ENCODE peak calls at places on chromosome 22, in five cellular contexts. R is cardiac muscle cell; D is thoracic aorta; C is CD8-positive, alpha-beta T cell; X is astrocyte. Z is an unnamed sample. For H3K27me3, the result is how much of the 10 kb centered on the place peaks cover.

GRCh38 chr22:17098379-17098819 is 13.6 kb downstream of the IL17RA start:
- DNase-seq in R (no peak), D (no peak), C (peak), X (no peak), Z (no peak)

GRCh38 chr22:46072030-46072881 is 78.1 kb upstream of the PPARA start:
- DNase-seq in R (no peak), D (no peak), C (no peak), X (no peak), Z (peak)

GRCh38 chr22:35319244-35319985 is 19.7 kb downstream of the TOM1 start:
- DNase-seq in R (no peak), D (no peak), C (no peak), X (no peak), Z (no peak)

GRCh38 chr22:19086417-19086816 is 35.8 kb downstream of the DGCR2 start:
- DNase-seq in R (no peak), D (no peak), C (no peak), X (no peak), Z (no peak)

GRCh38 chr22:41603873-41604332 is 14.3 kb upstream of the PMM1 start:
- DNase-seq in R (no peak), D (no peak), C (peak), X (no peak), Z (no peak)

GRCh38 chr22:38831166-38831945 is 12.5 kb downstream of the NPTXR start:
- DNase-seq in R (no peak), D (no peak), C (no peak), X (peak), Z (peak)

GRCh38 chr22:19955241-19956128 is 13.9 kb upstream of the TXNRD2 start:
- DNase-seq in R (no peak), D (no peak), C (no peak), X (no peak), Z (no peak)

GRCh38 chr22:23603266-23603665 is 23.2 kb upstream of the IGLL1 start:
- DNase-seq in R (no peak), D (no peak), C (no peak), X (no peak), Z (no peak)

GRCh38 chr22:47204002-47204979 is 441.8 kb downstream of the TBC1D22A start:
- DNase-seq in R (no peak), D (no peak), C (no peak), X (no peak), Z (no peak)

GRCh38 chr22:39223091-39223710 is 21.6 kb downstream of the PDGFB start:
- DNase-seq in R (no peak), D (no peak), C (peak), X (no peak), Z (no peak)

GRCh38 chr22:42892571-42893316 is 35.7 kb upstream of the ARFGAP3 start:
- DNase-seq in R (no peak), D (no peak), C (no peak), X (no peak), Z (no peak)

GRCh38 chr22:46078241-46079092 is 71.9 kb upstream of the PPARA start:
- DNase-seq in R (no peak), D (no peak), C (no peak), X (peak), Z (peak)

GRCh38 chr22:43449831-43450225 is 38.0 kb downstream of the MPPED1 start:
- DNase-seq in R (no peak), D (no peak), C (no peak), X (no peak), Z (no peak)

GRCh38 chr22:41898645-41899044 is 16.2 kb downstream of the SHISA8 start:
- DNase-seq in R (no peak), D (no peak), C (no peak), X (no peak), Z (no peak)

GRCh38 chr22:24576793-24577192 is 16.1 kb downstream of the LRRC75B start:
- DNase-seq in R (no peak), D (no peak), C (no peak), X (no peak), Z (no peak)

GRCh38 chr22:19818264-19819208 is 36.1 kb downstream of the GNB1L start:
- DNase-seq in R (no peak), D (no peak), C (no peak), X (no peak), Z (no peak)

GRCh38 chr22:24554316-24555159 is at the start of gene GUCD1:
- DNase-seq in R (peak), D (no peak), C (peak), X (peak), Z (peak)

GRCh38 chr22:47839586-47840245 is 1077.3 kb downstream of the TBC1D22A start:
- DNase-seq in R (no peak), D (no peak), C (no peak), X (no peak), Z (no peak)

GRCh38 chr22:42169055-42169469 is 38.5 kb upstream of the CYP2D6 start:
- DNase-seq in R (peak), D (no peak), C (peak), X (peak), Z (peak)

GRCh38 chr22:47558828-47559700 is 796.6 kb downstream of the TBC1D22A start:
- DNase-seq in R (no peak), D (no peak), C (no peak), X (no peak), Z (no peak)

GRCh38 chr22:31093090-31093850 is 12.2 kb downstream of the SMTN start:
- DNase-seq in R (peak), D (no peak), C (no peak), X (no peak), Z (no peak)
- H3K4me3 ChIP-seq in R (no peak), D (peak), C (no peak), X (no peak), Z (no peak)

DNA sequence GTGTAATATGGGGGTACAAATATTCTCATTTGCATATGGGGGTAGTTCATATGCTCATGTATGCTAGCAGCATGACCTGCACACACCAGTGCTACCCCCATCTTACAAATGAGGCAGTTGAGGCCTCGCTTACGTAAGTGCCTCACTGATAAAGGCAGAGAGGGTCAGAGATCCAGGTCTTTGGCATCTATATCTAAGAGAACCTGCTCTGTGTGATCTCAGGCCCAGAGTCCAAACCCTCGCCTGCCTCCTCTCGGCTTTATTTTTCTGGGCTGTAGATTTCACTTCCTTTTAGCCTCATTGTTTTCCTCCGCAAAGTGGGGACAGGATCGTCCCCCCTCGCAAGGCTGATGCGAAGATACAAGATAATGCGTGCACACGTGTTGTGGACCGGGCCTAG is 325.2 kb downstream of the MN1 start:
- DNase-seq in R (no peak), D (no peak), C (no peak), X (no peak), Z (no peak)
- H3K27me3 ChIP-seq in R (under half), D (under half), C (under half), X (under half), Z (under half)

DNA sequence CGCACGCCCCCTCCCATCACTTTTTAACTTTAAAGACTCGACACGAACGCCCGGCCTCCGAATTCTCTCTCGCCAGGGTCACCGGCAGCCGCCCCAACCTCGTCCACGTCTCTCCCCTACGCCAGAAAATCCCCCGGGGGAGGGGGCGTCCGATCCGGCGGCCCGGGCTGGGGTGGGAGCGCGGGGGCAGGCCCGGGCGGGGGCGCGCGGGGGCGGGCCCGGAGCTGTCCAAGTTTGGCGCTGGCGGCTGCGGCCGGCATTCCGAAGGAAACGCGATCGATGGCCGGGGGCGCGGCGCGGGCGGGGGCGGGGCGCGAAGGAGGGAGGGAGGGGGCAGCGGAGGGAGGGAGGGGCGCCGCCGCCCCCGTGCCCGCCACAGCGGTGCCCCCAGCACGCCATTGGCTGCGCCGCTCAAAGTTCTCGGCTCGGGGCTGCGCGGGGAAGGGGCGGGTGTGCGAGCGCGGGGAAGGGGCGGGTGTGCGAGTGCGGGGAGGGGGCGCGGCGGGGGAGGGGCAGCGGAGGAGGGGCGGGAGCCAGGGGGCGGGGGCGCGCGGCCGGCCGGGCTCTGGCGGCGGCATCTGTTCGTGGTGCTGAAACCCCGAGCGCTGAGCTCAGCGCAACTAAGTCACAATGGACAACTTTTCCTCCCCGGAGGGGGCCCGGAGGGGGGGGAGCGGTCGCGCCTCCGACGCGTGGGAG is 2.4 kb downstream of the PHF21B start:
- DNase-seq in R (peak), D (no peak), C (no peak), X (peak), Z (peak)
- H3K4me3 ChIP-seq in R (peak), D (peak), C (no peak), X (peak), Z (peak)

DNA sequence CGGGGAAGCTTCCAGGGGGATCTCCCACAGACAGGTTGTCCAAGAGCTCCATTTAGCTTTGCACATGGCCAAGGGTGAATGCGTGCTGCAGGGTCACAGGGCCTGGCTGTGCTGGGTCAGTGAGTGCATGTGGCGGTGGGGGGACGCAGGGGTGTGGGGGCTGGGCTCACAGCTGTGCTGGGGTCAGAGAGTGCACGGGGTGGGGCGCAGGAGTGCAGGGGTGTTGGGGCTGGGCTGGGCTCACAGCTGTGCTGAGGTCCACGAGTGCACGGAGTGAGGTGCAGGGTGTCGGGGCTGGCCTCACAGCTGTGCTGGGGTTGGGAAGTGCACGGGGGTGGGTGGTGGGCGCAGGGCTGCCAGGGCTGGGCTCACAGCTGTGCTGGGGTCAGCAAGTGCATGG is 557.7 kb downstream of the BRD1 start:
- DNase-seq in R (no peak), D (no peak), C (no peak), X (no peak), Z (no peak)
- H3K27me3 ChIP-seq in R (under half), D (under half), C (under half), X (under half), Z (under half)

DNA sequence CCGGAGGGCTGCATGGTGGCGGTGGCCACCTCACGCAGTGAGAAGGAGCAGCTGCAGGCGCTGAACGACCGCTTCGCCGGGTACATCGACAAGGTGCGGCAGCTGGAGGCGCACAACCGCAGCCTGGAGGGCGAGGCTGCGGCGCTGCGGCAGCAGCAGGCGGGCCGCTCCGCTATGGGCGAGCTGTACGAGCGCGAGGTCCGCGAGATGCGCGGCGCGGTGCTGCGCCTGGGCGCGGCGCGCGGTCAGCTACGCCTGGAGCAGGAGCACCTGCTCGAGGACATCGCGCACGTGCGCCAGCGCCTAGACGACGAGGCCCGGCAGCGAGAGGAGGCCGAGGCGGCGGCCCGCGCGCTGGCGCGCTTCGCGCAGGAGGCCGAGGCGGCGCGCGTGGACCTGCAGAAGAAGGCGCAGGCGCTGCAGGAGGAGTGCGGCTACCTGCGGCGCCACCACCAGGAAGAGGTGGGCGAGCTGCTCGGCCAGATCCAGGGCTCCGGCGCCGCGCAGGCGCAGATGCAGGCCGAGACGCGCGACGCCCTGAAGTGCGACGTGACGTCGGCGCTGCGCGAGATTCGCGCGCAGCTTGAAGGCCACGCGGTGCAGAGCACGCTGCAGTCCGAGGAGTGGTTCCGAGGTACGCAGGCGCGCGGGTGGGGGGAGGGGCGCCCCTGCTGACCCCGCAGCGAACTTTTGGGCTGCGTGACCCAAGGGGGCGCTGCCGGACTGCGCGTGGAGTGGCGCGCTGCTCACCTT is 670 bp downstream of the NEFH start:
- DNase-seq in R (peak), D (no peak), C (no peak), X (peak), Z (no peak)
- H3K4me3 ChIP-seq in R (peak), D (peak), C (no peak), X (peak), Z (no peak)

GRCh38 chr22:48886604-48887393 is 940.9 kb downstream of the BRD1 start:
- DNase-seq in R (no peak), D (no peak), C (no peak), X (no peak), Z (no peak)
- H3K27me3 ChIP-seq in R (under half), D (under half), C (under half), X (under half), Z (under half)